ENCODE peak calls at places on chromosomes 16 and 17, in four cellular contexts. Q is WTC11, M is K562, A is HEK293T. D is an unnamed sample.

GRCh38 chr16:14423344-14423743 is 206.7 kb downstream of the PARN start:
- DNase-seq in Q (no peak), M (no peak), A (no peak), D (no peak)

GRCh38 chr16:12413393-12413792 is 390.3 kb downstream of the CPPED1 start:
- DNase-seq in Q (no peak), M (no peak), A (no peak), D (no peak)

GRCh38 chr16:566475-567361 is at the start of gene NHLRC4:
- DNase-seq in Q (peak; percentile 76), M (peak; percentile 93), A (peak; percentile 66), D (peak; percentile 50)

GRCh38 chr17:59769891-59770290 is 62.4 kb downstream of the VMP1 start:
- DNase-seq in Q (no peak), M (no peak), A (no peak), D (no peak)

GRCh38 chr17:78109489-78109761 is 19.1 kb downstream of the TMC6 start:
- DNase-seq in Q (no peak), M (no peak), A (no peak), D (no peak)

GRCh38 chr16:75075688-75076268 is 40.8 kb downstream of the LDHD start:
- DNase-seq in Q (no peak), M (no peak), A (no peak), D (no peak)

GRCh38 chr17:80456465-80457235 is 19.8 kb downstream of the NPTX1 start:
- DNase-seq in Q (no peak), M (peak; percentile 74), A (no peak), D (no peak)

GRCh38 chr16:9404811-9405210 is 313.4 kb downstream of the HAPSTR1 start:
- DNase-seq in Q (no peak), M (no peak), A (no peak), D (no peak)

GRCh38 chr17:57350266-57350665 is 93.9 kb downstream of the MSI2 start:
- DNase-seq in Q (no peak), M (no peak), A (no peak), D (no peak)

GRCh38 chr16:65905326-65905725 is 461.2 kb upstream of the CDH5 start:
- DNase-seq in Q (no peak), M (no peak), A (no peak), D (no peak)

GRCh38 chr17:56977673-56978395 is at the start of gene SCPEP1:
- DNase-seq in Q (peak; percentile 87), M (peak; percentile 77), A (peak; percentile 100), D (peak; percentile 79)

GRCh38 chr17:77527394-77527793 is 386.6 kb downstream of the SEC14L1 start:
- DNase-seq in Q (no peak), M (no peak), A (no peak), D (no peak)

GRCh38 chr17:33142703-33143299 is 150.3 kb downstream of the ASIC2 start:
- DNase-seq in Q (peak; percentile 57), M (peak; percentile 50), A (peak; percentile 10), D (no peak)

GRCh38 chr17:37221865-37222264 is 153.9 kb upstream of the C17orf78 start:
- DNase-seq in Q (no peak), M (no peak), A (no peak), D (no peak)

GRCh38 chr17:77326636-77327035 is 185.9 kb downstream of the SEC14L1 start:
- DNase-seq in Q (peak; percentile 2), M (no peak), A (no peak), D (no peak)

GRCh38 chr16:89779917-89780316 is 36.5 kb downstream of the FANCA start:
- DNase-seq in Q (no peak), M (no peak), A (no peak), D (no peak)

GRCh38 chr16:4207683-4208528 is 34.0 kb downstream of the SRL start:
- DNase-seq in Q (no peak), M (peak; percentile 72), A (no peak), D (no peak)
- TF ChIP-seq ELF4 in Q (no peak), M (no peak), A (no peak), D (no peak)

DNA sequence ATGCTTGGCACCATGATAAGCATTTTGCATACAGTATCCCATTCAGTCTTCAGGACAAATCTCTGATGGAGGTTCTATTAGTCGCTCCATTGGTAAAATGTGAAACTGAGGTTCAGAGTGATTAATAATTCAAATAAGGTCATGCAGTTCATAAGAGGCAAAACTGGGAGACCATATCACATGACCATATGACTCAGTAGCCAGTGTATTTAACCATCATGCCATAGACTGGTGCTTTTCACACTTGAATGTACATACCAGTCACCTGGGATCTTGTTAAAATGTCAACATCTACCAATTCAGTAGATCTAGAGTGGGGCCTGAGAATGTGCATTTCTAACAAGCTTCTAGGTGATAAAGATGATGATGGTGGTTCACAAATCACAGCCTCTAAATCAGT is 4.3 kb downstream of the ACSM3 start:
- DNase-seq in Q (no peak), M (no peak), A (no peak), D (no peak)
- TF ChIP-seq ELF4 in Q (no peak), M (no peak), A (no peak), D (no peak)

DNA sequence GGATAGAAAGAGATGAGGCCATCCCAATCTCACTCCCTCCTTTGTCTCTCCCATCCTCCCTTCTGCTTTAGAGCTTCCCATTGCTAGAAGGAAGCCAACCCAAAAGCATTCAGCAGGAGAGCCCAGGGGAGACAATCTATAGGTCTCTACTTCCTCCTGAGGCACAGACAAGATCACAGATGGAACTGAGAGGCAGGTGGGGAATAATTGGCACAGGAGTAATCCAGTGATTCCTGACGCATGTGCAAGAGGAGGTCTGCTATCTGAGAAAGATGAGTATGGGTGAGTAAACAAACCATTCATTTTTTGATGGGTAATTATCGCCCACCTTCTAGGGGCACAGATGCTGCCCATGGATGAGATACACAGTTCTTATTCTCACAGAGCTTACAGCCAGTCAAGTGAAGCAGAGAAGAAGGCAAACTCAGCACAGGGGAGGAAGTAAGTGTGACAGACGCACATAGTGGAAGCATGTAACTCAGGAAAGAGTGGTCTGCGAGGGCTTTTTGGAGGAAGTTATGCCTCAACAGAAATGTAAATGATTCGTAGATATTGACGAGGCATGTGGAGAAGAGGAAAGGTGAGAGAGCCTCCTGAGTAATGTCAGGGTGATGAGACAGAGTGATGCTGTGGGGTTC is 88.9 kb upstream of the HLF start:
- DNase-seq in Q (no peak), M (no peak), A (no peak), D (no peak)
- TF ChIP-seq ELF4 in Q (no peak), M (no peak), A (no peak), D (no peak)

GRCh38 chr17:1726626-1727257 is 2.2 kb downstream of the WDR81 start:
- DNase-seq in Q (no peak), M (no peak), A (no peak), D (no peak)
- TF ChIP-seq ELF4 in Q (no peak), M (no peak), A (no peak), D (no peak)

DNA sequence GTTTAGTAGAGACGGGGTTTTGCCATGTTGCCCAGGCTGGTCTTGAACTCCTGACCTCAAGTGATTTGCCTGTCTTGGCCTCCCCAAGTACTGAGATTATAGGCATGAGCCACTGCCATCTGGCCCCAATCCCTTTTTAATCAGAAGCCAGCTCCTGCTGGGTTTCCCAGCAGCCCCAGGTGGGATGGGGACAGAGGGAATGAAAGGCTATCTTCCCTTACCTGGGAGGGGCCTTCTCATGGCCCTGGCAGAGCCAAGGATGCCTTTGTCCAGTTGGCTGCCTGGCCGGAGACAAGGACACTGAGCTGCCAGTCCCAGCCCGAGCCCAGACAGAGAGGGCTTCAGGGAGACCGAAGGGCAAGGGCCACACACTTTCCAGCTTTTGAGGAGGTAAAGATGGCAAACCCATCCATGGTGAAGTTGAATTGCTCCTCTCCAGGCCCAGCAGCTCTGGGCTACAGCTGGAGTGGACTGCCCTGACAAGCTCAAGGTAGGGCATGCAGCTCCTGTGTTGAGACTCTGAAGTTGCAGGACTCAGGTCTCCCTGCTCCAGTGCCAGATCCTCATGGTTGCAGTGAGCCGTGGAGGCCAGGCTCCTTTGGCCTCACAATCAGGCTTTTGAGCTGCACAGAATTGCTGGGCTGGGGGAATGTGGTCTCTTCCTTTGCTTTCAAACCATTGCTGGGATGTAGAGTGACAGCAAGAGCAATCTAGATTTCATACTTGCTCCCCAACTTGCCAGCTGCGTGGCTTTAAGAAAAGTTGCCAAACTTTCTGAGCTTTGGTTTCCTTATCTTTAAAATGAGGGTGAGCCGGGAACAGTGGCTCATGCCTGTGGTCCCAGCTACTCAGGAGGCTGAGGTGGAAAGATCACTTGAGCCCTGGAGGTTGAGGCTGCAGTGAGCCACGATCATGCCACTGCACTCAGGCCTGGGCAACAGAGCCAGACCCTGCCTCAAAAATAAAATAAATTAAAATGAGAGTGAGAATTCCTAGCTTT is 44.5 kb upstream of the IL34 start:
- DNase-seq in Q (no peak), M (no peak), A (peak; percentile 4), D (no peak)
- TF ChIP-seq ELF4 in Q (no peak), M (no peak), A (no peak), D (no peak)

GRCh38 chr16:3171855-3172593 is 16.0 kb upstream of the OR1F1 start:
- DNase-seq in Q (peak; percentile 81), M (peak; percentile 83), A (peak; percentile 53), D (peak; percentile 67)
- TF ChIP-seq ELF4 in Q (no peak), M (no peak), A (no peak), D (no peak)

DNA sequence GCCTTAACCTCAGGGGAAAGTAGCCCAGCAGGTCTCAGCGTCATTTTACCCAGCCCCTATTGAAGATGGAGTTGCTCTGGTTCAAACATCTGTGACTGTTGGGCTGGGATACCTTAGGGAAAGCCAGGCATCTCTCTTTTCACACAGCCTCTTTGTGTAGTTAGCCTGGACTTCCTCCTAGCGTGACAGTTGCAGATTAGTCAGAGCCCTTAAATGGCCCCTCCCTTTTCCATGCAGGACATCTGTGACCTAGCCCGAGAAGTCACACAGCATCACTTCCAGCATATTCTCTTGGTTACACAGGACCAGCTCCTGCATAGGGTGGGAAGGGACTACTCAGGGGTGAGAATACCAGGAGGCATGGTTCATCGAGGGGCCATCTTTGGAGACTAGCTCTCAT is 375.0 kb upstream of the RBFOX1 start:
- DNase-seq in Q (no peak), M (no peak), A (no peak), D (no peak)
- TF ChIP-seq ELF4 in Q (no peak), M (no peak), A (no peak), D (no peak)

DNA sequence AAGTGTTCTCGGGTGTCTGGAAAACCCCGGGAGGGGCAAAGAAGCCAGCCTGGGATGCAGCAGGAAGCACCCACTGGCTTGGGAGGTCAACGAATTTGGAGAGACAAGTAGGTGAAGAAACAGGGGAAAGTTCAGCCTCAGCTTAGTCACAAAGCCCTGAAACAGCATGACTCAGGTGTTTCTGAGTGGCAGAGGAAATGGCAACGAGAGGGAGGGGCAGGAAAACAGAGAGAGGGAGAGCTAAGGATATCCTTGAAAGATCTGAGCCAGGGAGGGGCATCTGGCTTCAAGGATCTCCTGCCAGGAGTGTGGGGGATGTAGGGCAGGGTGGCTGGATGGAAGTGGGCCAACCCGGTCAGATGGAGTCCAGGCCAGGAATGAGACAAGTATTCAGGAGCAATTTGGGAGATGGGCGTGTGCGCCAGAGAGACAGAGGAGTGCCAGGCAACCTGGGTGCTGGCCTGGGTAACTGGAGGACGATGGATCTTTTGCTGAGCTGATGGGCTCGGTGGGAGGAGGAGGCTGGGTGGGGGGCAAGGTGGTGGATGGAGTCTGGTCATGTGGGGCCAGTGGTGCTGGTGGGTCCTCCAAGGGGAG is 27.2 kb downstream of the ABCC3 start:
- DNase-seq in Q (no peak), M (peak; percentile 91), A (no peak), D (peak; percentile 93)
- TF ChIP-seq ELF4 in Q (no peak), M (no peak), A (no peak), D (no peak)

D was measured in HepG2.